ENCODE peak calls at places on chromosomes 1 and 21, in six cellular contexts. One of them, this sample, is unnamed.

GRCh38 chr1:109478806-109479205 is 4.9 kb upstream of the ATXN7L2 start:
- DNase-seq in breast epithelium: no peak
- DNase-seq in transverse colon: peak
- DNase-seq in sigmoid colon: no peak
- DNase-seq in stomach: peak
- DNase-seq in esophagus muscularis mucosa: no peak
- DNase-seq in this sample: no peak

GRCh38 chr1:59355361-59355760 is 58.5 kb downstream of the FGGY start:
- DNase-seq in breast epithelium: no peak
- DNase-seq in transverse colon: no peak
- DNase-seq in sigmoid colon: no peak
- DNase-seq in stomach: no peak
- DNase-seq in esophagus muscularis mucosa: no peak
- DNase-seq in this sample: no peak

GRCh38 chr1:16122361-16122881 is 33.4 kb downstream of the EPHA2 start:
- DNase-seq in breast epithelium: peak
- DNase-seq in transverse colon: no peak
- DNase-seq in sigmoid colon: no peak
- DNase-seq in stomach: no peak
- DNase-seq in esophagus muscularis mucosa: no peak
- DNase-seq in this sample: peak

GRCh38 chr1:25117233-25117823 is 115.0 kb downstream of the SYF2 start:
- DNase-seq in breast epithelium: no peak
- DNase-seq in transverse colon: peak
- DNase-seq in sigmoid colon: no peak
- DNase-seq in stomach: peak
- DNase-seq in esophagus muscularis mucosa: no peak
- DNase-seq in this sample: no peak

GRCh38 chr1:58084266-58084665 is 462.3 kb downstream of the OMA1 start:
- DNase-seq in breast epithelium: no peak
- DNase-seq in transverse colon: no peak
- DNase-seq in sigmoid colon: no peak
- DNase-seq in stomach: no peak
- DNase-seq in esophagus muscularis mucosa: no peak
- DNase-seq in this sample: no peak

GRCh38 chr1:109290998-109291397 is 8.1 kb upstream of the PSRC1 start:
- DNase-seq in breast epithelium: no peak
- DNase-seq in transverse colon: no peak
- DNase-seq in sigmoid colon: no peak
- DNase-seq in stomach: no peak
- DNase-seq in esophagus muscularis mucosa: no peak
- DNase-seq in this sample: no peak

GRCh38 chr21:14773777-14774345 is 227.7 kb upstream of the SAMSN1 start:
- DNase-seq in breast epithelium: no peak
- DNase-seq in transverse colon: peak
- DNase-seq in sigmoid colon: peak
- DNase-seq in stomach: peak
- DNase-seq in esophagus muscularis mucosa: no peak
- DNase-seq in this sample: peak

GRCh38 chr1:27960762-27961645 is 1.2 kb downstream of the XKR8 start:
- DNase-seq in breast epithelium: no peak
- DNase-seq in transverse colon: peak
- DNase-seq in sigmoid colon: no peak
- DNase-seq in stomach: no peak
- DNase-seq in esophagus muscularis mucosa: no peak
- DNase-seq in this sample: no peak

GRCh38 chr1:11797525-11798216 is 8.1 kb downstream of the MTHFR start:
- DNase-seq in breast epithelium: no peak
- DNase-seq in transverse colon: no peak
- DNase-seq in sigmoid colon: peak
- DNase-seq in stomach: no peak
- DNase-seq in esophagus muscularis mucosa: no peak
- DNase-seq in this sample: peak

GRCh38 chr1:191993549-191993948 is 164.7 kb upstream of the RGS18 start:
- DNase-seq in breast epithelium: no peak
- DNase-seq in transverse colon: no peak
- DNase-seq in sigmoid colon: no peak
- DNase-seq in stomach: no peak
- DNase-seq in esophagus muscularis mucosa: no peak
- DNase-seq in this sample: no peak

GRCh38 chr1:55926906-55927471 is 652.4 kb downstream of the PLPP3 start:
- DNase-seq in breast epithelium: no peak
- DNase-seq in transverse colon: no peak
- DNase-seq in sigmoid colon: no peak
- DNase-seq in stomach: no peak
- DNase-seq in esophagus muscularis mucosa: no peak
- DNase-seq in this sample: peak

GRCh38 chr1:225342695-225343094 is 85.1 kb downstream of the LBR start:
- DNase-seq in breast epithelium: no peak
- DNase-seq in transverse colon: no peak
- DNase-seq in sigmoid colon: no peak
- DNase-seq in stomach: no peak
- DNase-seq in esophagus muscularis mucosa: no peak
- DNase-seq in this sample: no peak

GRCh38 chr21:46039891-46040660 is 57.8 kb upstream of the COL6A2 start:
- DNase-seq in breast epithelium: no peak
- DNase-seq in transverse colon: no peak
- DNase-seq in sigmoid colon: peak
- DNase-seq in stomach: no peak
- DNase-seq in esophagus muscularis mucosa: no peak
- DNase-seq in this sample: no peak

GRCh38 chr1:110765640-110766335 is 91.0 kb upstream of the KCNA3 start:
- DNase-seq in breast epithelium: no peak
- DNase-seq in transverse colon: peak
- DNase-seq in sigmoid colon: no peak
- DNase-seq in stomach: no peak
- DNase-seq in esophagus muscularis mucosa: no peak
- DNase-seq in this sample: no peak

GRCh38 chr1:78003882-78004718 is 639 bp upstream of the DNAJB4 start:
- DNase-seq in breast epithelium: peak
- DNase-seq in transverse colon: peak
- DNase-seq in sigmoid colon: peak
- DNase-seq in stomach: peak
- DNase-seq in esophagus muscularis mucosa: no peak
- DNase-seq in this sample: peak

GRCh38 chr1:220791287-220791686 is 4.6 kb downstream of the MTARC1 start:
- DNase-seq in breast epithelium: no peak
- DNase-seq in transverse colon: no peak
- DNase-seq in sigmoid colon: no peak
- DNase-seq in stomach: no peak
- DNase-seq in esophagus muscularis mucosa: no peak
- DNase-seq in this sample: no peak

GRCh38 chr1:233022246-233022645 is 71.8 kb downstream of the NTPCR start:
- DNase-seq in breast epithelium: no peak
- DNase-seq in transverse colon: no peak
- DNase-seq in sigmoid colon: no peak
- DNase-seq in stomach: no peak
- DNase-seq in esophagus muscularis mucosa: no peak
- DNase-seq in this sample: no peak

GRCh38 chr1:30770150-30770549 is 12.6 kb upstream of the LAPTM5 start:
- DNase-seq in breast epithelium: no peak
- DNase-seq in transverse colon: no peak
- DNase-seq in sigmoid colon: no peak
- DNase-seq in stomach: no peak
- DNase-seq in esophagus muscularis mucosa: no peak
- DNase-seq in this sample: peak

GRCh38 chr1:205963352-205963751 is 20.1 kb upstream of the SLC26A9 start:
- DNase-seq in breast epithelium: no peak
- DNase-seq in transverse colon: no peak
- DNase-seq in sigmoid colon: no peak
- DNase-seq in stomach: no peak
- DNase-seq in esophagus muscularis mucosa: no peak
- DNase-seq in this sample: no peak

GRCh38 chr1:8430476-8430875 is 112.6 kb downstream of the SLC45A1 start:
- DNase-seq in breast epithelium: no peak
- DNase-seq in transverse colon: no peak
- DNase-seq in sigmoid colon: no peak
- DNase-seq in stomach: no peak
- DNase-seq in esophagus muscularis mucosa: no peak
- DNase-seq in this sample: no peak

GRCh38 chr1:201937624-201938212 is 8.6 kb downstream of the LMOD1 start:
- DNase-seq in breast epithelium: no peak
- DNase-seq in transverse colon: no peak
- DNase-seq in sigmoid colon: no peak
- DNase-seq in stomach: no peak
- DNase-seq in esophagus muscularis mucosa: no peak
- DNase-seq in this sample: no peak

GRCh38 chr1:48730164-48730864 is 46.4 kb downstream of the BEND5 start:
- DNase-seq in breast epithelium: no peak
- DNase-seq in transverse colon: no peak
- DNase-seq in sigmoid colon: no peak
- DNase-seq in stomach: no peak
- DNase-seq in esophagus muscularis mucosa: no peak
- DNase-seq in this sample: no peak

GRCh38 chr1:40664167-40664537 is 1.3 kb downstream of the RIMS3 start:
- DNase-seq in breast epithelium: no peak
- DNase-seq in transverse colon: no peak
- DNase-seq in sigmoid colon: no peak
- DNase-seq in stomach: no peak
- DNase-seq in esophagus muscularis mucosa: no peak
- DNase-seq in this sample: no peak

GRCh38 chr1:211830330-211831142 is at the start of gene LPGAT1:
- DNase-seq in breast epithelium: peak
- DNase-seq in transverse colon: peak
- DNase-seq in sigmoid colon: peak
- DNase-seq in stomach: peak
- DNase-seq in esophagus muscularis mucosa: no peak
- DNase-seq in this sample: peak
- TF ChIP-seq POLR2A in breast epithelium: no peak
- TF ChIP-seq POLR2A in transverse colon: no peak
- TF ChIP-seq POLR2A in sigmoid colon: no peak
- TF ChIP-seq POLR2A in stomach: no peak
- TF ChIP-seq POLR2A in esophagus muscularis mucosa: no peak
- TF ChIP-seq POLR2A in this sample: no peak

DNA sequence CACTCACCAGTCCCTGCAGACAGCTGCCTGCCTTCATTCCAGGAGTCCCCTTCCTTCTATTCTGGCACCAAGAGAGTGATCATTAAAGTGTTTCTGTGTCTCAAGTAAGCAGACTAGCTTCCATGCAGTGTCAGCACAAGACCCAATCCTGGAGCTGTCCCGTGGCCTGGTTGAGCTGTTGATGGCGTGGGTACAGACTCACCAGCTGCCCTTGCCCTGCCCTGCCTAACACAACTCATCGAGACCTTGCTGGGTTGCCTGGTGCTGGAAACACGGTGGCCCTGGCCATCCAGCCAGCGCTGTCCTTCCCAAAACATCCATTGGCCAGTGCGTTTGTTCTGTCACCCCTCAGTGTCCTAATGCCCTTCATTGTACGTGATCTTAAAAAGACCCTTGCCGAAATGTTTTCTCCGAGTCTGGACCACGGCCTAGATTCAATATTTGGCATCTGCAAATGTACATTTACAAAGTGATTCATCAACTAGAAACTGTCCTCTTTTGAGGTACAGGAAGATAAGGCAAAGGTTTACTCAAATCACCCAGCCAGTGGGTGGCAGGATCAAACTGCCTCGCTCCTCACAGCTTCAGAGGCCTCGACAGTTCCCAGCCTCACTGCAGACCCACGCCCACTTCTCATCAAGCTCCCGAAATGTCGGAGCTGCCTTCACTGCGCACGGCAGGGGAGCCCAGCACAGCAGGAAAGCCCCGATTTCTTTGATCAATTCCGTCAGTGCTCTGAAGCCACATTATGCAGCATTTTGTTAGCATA is 494.1 kb downstream of the KIF26B start:
- DNase-seq in breast epithelium: no peak
- DNase-seq in transverse colon: no peak
- DNase-seq in sigmoid colon: no peak
- DNase-seq in stomach: no peak
- DNase-seq in esophagus muscularis mucosa: no peak
- DNase-seq in this sample: peak
- TF ChIP-seq POLR2AphosphoS5 in breast epithelium: no peak
- TF ChIP-seq POLR2AphosphoS5 in transverse colon: no peak
- TF ChIP-seq POLR2AphosphoS5 in sigmoid colon: no peak
- TF ChIP-seq POLR2AphosphoS5 in stomach: no peak
- TF ChIP-seq POLR2AphosphoS5 in esophagus muscularis mucosa: no peak
- TF ChIP-seq POLR2AphosphoS5 in this sample: no peak

DNA sequence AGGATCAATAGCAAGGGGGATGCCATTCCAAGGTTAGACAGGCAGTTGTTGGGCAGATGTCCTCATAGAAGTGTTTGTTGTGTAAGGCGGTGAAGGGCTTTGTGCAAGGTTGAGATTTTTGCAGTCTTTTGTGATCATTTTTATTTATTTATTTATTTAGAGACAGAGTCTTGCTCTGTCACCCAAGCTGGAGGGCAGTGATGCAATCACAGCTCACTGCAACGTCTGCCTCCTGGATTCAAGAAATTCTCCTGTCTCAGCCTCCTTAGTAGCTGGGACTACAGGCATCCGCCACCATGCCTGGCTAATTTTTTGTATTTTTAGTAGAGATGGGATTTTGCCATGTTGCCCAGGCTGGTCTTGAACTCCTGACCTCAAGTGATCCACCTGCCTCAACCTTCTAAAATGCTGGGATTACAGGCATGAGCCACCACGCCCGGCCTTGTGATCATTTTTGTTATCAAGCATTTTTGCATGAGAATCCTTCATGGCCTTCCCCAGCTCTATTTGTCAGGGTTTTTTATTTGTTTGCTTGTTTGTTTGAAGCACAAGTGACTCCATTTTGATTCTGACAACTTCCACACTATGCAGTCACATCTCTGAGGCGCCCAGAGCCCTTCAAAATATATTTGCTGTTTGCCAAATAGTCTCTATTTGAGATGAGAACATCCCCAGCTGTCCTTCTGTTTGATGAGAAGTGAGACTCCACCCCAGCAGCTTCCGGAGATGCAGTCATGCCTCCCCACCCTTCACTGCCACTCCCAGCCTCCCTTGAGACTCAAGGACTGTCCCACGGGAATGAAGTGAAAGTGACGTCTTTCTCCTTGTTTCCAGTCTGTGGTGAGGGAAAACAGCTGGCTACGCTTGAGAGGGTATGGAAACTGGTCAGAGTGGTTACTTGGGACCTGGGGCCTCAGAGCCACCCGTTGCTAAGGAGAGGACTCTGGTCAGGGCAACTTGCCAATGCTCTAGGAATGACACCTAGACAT is 38.0 kb downstream of the TMEM50B start:
- DNase-seq in breast epithelium: peak
- DNase-seq in transverse colon: peak
- DNase-seq in sigmoid colon: no peak
- DNase-seq in stomach: no peak
- DNase-seq in esophagus muscularis mucosa: no peak
- DNase-seq in this sample: peak
- TF ChIP-seq POLR2A in breast epithelium: no peak
- TF ChIP-seq POLR2A in transverse colon: no peak
- TF ChIP-seq POLR2A in sigmoid colon: no peak
- TF ChIP-seq POLR2A in stomach: no peak
- TF ChIP-seq POLR2A in esophagus muscularis mucosa: no peak
- TF ChIP-seq POLR2A in this sample: no peak

DNA sequence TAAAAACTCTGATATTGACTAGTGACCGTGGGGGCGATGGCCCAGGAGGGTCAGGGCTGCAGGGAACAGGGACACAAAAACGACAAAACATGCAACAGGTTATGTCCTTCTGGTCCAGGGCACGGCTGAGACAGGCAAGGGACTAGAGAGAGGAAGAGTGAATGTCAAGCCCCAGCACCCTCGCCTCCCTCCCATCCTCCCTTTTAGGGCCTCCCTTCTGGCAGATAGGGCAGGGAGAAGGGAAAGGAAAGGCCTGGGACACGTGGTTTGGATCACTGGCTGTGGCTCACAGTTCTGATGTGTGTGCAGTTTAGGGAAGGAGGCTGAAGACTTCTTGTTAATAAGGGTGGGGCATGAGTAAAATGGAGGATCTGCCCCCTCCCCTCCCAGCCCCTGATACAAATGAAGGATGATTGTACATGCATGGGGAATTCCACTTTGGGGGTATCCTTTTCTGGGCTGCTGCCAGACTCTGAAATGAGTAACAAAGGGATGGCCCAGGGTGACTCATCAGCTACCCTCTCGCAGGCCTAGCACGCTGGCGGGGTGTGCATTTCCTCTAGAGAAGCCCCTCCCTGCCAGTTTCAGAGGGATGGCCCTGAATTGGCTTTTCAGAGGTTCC is 14.2 kb downstream of the CAPN2 start:
- DNase-seq in breast epithelium: peak
- DNase-seq in transverse colon: peak
- DNase-seq in sigmoid colon: peak
- DNase-seq in stomach: peak
- DNase-seq in esophagus muscularis mucosa: peak
- DNase-seq in this sample: peak
- TF ChIP-seq POLR2AphosphoS5 in breast epithelium: peak
- TF ChIP-seq POLR2AphosphoS5 in transverse colon: no peak
- TF ChIP-seq POLR2AphosphoS5 in sigmoid colon: no peak
- TF ChIP-seq POLR2AphosphoS5 in stomach: peak
- TF ChIP-seq POLR2AphosphoS5 in esophagus muscularis mucosa: peak
- TF ChIP-seq POLR2AphosphoS5 in this sample: no peak

This sample was measured in spleen.